ENCODE peak calls at places on chromosomes 16 and 17, in five cellular contexts. P, Z, H, K and O are unnamed samples.

GRCh38 chr16:11670171-11671131 is 2.2 kb downstream of the SNN start:
- DNase-seq in P (peak; percentile 74), Z (no peak), H (no peak), K (no peak), O (peak; percentile 73)

GRCh38 chr16:62404857-62405611 is 368.8 kb upstream of the CDH8 start:
- DNase-seq in P (no peak), Z (no peak), H (no peak), K (no peak), O (no peak)

GRCh38 chr17:57832711-57833596 is 16.9 kb downstream of the MRPS23 start:
- DNase-seq in P (peak; percentile 73), Z (peak; percentile 70), H (peak; percentile 79), K (peak; percentile 68), O (peak; percentile 48)

GRCh38 chr17:64230551-64231408 is 32.3 kb downstream of the TEX2 start:
- DNase-seq in P (no peak), Z (no peak), H (peak; percentile 90), K (peak; percentile 14), O (no peak)

GRCh38 chr16:3954411-3954921 is 74.0 kb upstream of the CREBBP start:
- DNase-seq in P (no peak), Z (no peak), H (peak; percentile 51), K (no peak), O (no peak)

GRCh38 chr17:40707720-40708119 is 4.2 kb upstream of the KRT24 start:
- DNase-seq in P (peak; percentile 17), Z (peak; percentile 84), H (peak; percentile 7), K (peak; percentile 49), O (peak; percentile 25)

GRCh38 chr16:57265850-57266530 is 18.5 kb downstream of the PLLP start:
- DNase-seq in P (peak; percentile 90), Z (peak; percentile 43), H (peak; percentile 60), K (no peak), O (no peak)

GRCh38 chr17:71677444-71677843 is 443.4 kb upstream of the SOX9 start:
- DNase-seq in P (no peak), Z (no peak), H (no peak), K (no peak), O (no peak)

GRCh38 chr16:87570938-87571867 is 31.1 kb upstream of the JPH3 start:
- DNase-seq in P (peak; percentile 71), Z (peak; percentile 76), H (peak; percentile 77), K (peak; percentile 76), O (peak; percentile 19)

GRCh38 chr17:46882666-46883065 is 31.3 kb downstream of the WNT9B start:
- DNase-seq in P (no peak), Z (no peak), H (no peak), K (no peak), O (no peak)

GRCh38 chr16:74695450-74696422 is 4.9 kb downstream of the MLKL start:
- DNase-seq in P (peak; percentile 86), Z (peak; percentile 87), H (peak; percentile 95), K (peak; percentile 93), O (peak; percentile 78)

GRCh38 chr17:17497065-17497844 is 1.1 kb upstream of the RASD1 start:
- DNase-seq in P (no peak), Z (no peak), H (no peak), K (no peak), O (no peak)

GRCh38 chr16:24971718-24972117 is 43.5 kb downstream of the ARHGAP17 start:
- DNase-seq in P (no peak), Z (no peak), H (no peak), K (no peak), O (no peak)

GRCh38 chr17:13931111-13931526 is 138.2 kb upstream of the COX10 start:
- DNase-seq in P (no peak), Z (no peak), H (peak; percentile 33), K (no peak), O (peak; percentile 2)

GRCh38 chr17:62663304-62663703 is 35.8 kb downstream of the MRC2 start:
- DNase-seq in P (no peak), Z (no peak), H (no peak), K (no peak), O (no peak)

GRCh38 chr17:82544431-82545070 is 25.0 kb downstream of the FOXK2 start:
- DNase-seq in P (no peak), Z (no peak), H (no peak), K (no peak), O (peak; percentile 52)

GRCh38 chr16:85574672-85575475 is 38.2 kb upstream of the GSE1 start:
- DNase-seq in P (peak; percentile 52), Z (no peak), H (no peak), K (no peak), O (no peak)

GRCh38 chr17:13755851-13756250 is 154.1 kb upstream of the HS3ST3A1 start:
- DNase-seq in P (no peak), Z (no peak), H (no peak), K (no peak), O (no peak)

GRCh38 chr16:24670623-24671454 is 58.6 kb upstream of the TNRC6A start:
- DNase-seq in P (peak; percentile 59), Z (peak; percentile 76), H (peak; percentile 82), K (peak; percentile 82), O (peak; percentile 6)

GRCh38 chr16:20781697-20782096 is 17.9 kb downstream of the ACSM3 start:
- DNase-seq in P (no peak), Z (no peak), H (no peak), K (no peak), O (no peak)

GRCh38 chr17:17819561-17819995 is 17.2 kb downstream of the SREBF1 start:
- DNase-seq in P (peak; percentile 89), Z (peak; percentile 68), H (peak; percentile 93), K (peak; percentile 89), O (peak; percentile 73)

GRCh38 chr16:77657016-77657415 is 65.3 kb upstream of the NUDT7 start:
- DNase-seq in P (no peak), Z (no peak), H (no peak), K (peak; percentile 66), O (no peak)

GRCh38 chr17:8075081-8075480 is 12.4 kb downstream of the ALOX12B start:
- DNase-seq in P (no peak), Z (no peak), H (no peak), K (no peak), O (no peak)

GRCh38 chr16:1343428-1344242 is 8.0 kb downstream of the TSR3 start:
- DNase-seq in P (no peak), Z (no peak), H (no peak), K (no peak), O (no peak)

GRCh38 chr16:53588081-53588648 is 85.2 kb upstream of the AKTIP start:
- DNase-seq in P (no peak), Z (no peak), H (no peak), K (no peak), O (no peak)

GRCh38 chr17:14575349-14575966 is 274.6 kb downstream of the HS3ST3B1 start:
- DNase-seq in P (no peak), Z (no peak), H (no peak), K (no peak), O (no peak)

GRCh38 chr16:1153480-1154160 is 714 bp downstream of the CACNA1H start:
- DNase-seq in P (no peak), Z (no peak), H (no peak), K (no peak), O (no peak)

GRCh38 chr16:1550696-1551095 is 17.2 kb downstream of the TMEM204 start:
- DNase-seq in P (no peak), Z (no peak), H (no peak), K (no peak), O (no peak)

GRCh38 chr17:6683081-6683684 is 30.0 kb downstream of the SLC13A5 start:
- DNase-seq in P (peak; percentile 36), Z (no peak), H (no peak), K (no peak), O (no peak)

GRCh38 chr17:6682339-6682738 is 30.8 kb downstream of the C17orf100 start:
- DNase-seq in P (no peak), Z (no peak), H (no peak), K (no peak), O (no peak)

GRCh38 chr17:6681671-6682070 is 30.1 kb downstream of the C17orf100 start:
- DNase-seq in P (no peak), Z (no peak), H (no peak), K (no peak), O (no peak)

GRCh38 chr17:6679241-6679640 is 27.7 kb downstream of the C17orf100 start:
- DNase-seq in P (no peak), Z (no peak), H (no peak), K (no peak), O (no peak)

DNA sequence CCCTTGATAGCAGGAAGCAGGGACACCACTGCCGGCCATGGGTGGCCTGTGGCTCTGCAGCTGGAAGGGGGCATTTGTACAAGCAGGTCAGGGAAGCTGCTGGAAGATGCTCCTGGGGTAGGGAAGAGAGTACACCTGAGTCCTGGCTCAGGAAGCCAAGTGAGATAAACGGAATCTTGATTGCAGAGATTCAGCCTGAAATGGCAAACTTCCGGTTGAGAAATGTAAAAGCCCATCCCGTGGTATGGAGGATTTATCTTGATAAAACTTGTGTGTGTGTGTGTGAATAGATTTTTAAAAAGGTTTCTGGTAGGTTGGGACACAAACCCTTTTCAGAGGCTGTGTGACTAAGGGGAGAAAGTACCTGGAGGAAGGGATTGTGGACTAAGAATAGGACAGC is 29.6 kb downstream of the C17orf100 start:
- DNase-seq in P (no peak), Z (no peak), H (no peak), K (no peak), O (no peak)
- TF ChIP-seq CTCF in P (no peak), Z (no peak), H (no peak), K (no peak), O (no peak)

DNA sequence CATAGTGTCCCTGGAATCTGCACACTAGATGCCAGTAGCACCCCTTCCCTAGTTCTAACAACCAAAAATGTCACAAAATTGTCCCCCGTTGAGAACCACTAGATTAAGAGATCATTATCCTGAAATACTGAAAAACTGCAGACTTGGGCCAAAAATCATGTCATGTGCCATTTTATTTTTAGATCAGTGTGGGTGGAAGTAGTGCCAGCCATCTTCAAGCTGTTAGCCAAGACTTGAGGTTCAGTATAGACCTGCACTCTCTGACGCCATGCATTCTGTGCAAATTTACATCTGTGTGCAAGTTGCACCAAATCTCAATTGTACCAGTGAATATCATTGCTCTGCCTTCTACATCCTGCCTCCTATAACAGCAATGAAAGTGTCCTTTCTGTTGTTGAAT is 31.5 kb upstream of the NOL11 start:
- DNase-seq in P (no peak), Z (no peak), H (no peak), K (no peak), O (no peak)
- TF ChIP-seq CTCF in P (no peak), Z (no peak), H (no peak), K (no peak), O (no peak)

DNA sequence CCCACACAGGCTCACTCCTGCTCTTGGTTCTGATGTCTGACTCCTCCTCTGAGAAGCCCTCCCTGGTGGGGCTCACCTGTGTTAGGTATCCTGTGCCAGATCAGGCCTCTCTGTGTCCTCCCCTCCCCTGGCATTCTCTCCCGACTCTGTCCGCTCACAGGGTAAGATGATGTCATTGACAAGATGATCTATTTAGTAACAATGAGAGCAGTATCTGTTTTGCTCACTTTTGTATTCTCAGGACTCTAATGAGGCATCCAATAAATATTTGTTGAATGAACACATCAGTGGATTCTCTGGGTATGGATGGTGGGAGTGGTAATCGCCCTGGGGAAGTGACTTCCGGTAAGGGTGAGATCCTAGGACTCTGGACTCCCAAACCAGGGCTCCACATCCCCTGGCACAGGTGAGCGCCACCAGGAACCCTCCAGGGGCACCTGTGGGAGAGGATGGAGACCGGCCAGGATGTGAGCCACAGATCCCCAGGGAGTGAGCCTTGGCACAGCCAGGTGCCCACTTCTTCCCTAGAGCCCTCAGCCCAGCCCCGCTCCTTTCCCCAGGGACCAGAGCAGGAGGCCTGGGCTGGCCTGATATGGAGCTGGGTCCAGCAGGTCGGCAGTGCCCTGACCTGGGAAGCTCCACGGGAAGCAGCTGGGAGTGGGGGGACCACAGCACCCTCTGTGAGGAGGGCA is 5.4 kb upstream of the HAP1 start:
- DNase-seq in P (no peak), Z (no peak), H (no peak), K (peak; percentile 73), O (no peak)
- TF ChIP-seq CTCF in P (no peak), Z (no peak), H (no peak), K (no peak), O (no peak)

GRCh38 chr17:4908301-4908700 is 5.4 kb upstream of the CHRNE start:
- DNase-seq in P (no peak), Z (no peak), H (peak; percentile 23), K (no peak), O (no peak)
- TF ChIP-seq CTCF in P (no peak), Z (no peak), H (no peak), K (no peak), O (no peak)